ENCODE peak calls at places on chromosomes 4 and X, in eight cellular contexts. One of them, this sample, is unnamed. For H3K4me1, the result is how much of the 10 kb centered on the place peaks cover.

GRCh38 chr4:7194251-7195137 is 2.2 kb downstream of the SORCS2 start:
- DNase-seq in cardiac muscle cell: peak
- DNase-seq in aorta: peak
- DNase-seq in SK-N-SH: peak
- DNase-seq in tibial nerve: no peak
- DNase-seq in IMR-90: no peak
- DNase-seq in neural progenitor cell: peak
- DNase-seq in left ventricle myocardium inferior: peak
- DNase-seq in this sample: no peak

GRCh38 chr4:57116245-57116644 is 6.1 kb upstream of the IGFBP7 start:
- DNase-seq in cardiac muscle cell: no peak
- DNase-seq in aorta: no peak
- DNase-seq in SK-N-SH: peak
- DNase-seq in tibial nerve: no peak
- DNase-seq in IMR-90: no peak
- DNase-seq in neural progenitor cell: no peak
- DNase-seq in left ventricle myocardium inferior: no peak
- DNase-seq in this sample: no peak

GRCh38 chr4:71765349-71765748 is 18.5 kb downstream of the GC start:
- DNase-seq in cardiac muscle cell: peak
- DNase-seq in aorta: no peak
- DNase-seq in SK-N-SH: no peak
- DNase-seq in tibial nerve: no peak
- DNase-seq in IMR-90: peak
- DNase-seq in neural progenitor cell: no peak
- DNase-seq in left ventricle myocardium inferior: no peak
- DNase-seq in this sample: no peak

GRCh38 chr4:114057746-114058145 is 78.3 kb upstream of the ARSJ start:
- DNase-seq in cardiac muscle cell: no peak
- DNase-seq in aorta: no peak
- DNase-seq in SK-N-SH: no peak
- DNase-seq in tibial nerve: no peak
- DNase-seq in IMR-90: no peak
- DNase-seq in neural progenitor cell: no peak
- DNase-seq in left ventricle myocardium inferior: no peak
- DNase-seq in this sample: no peak

GRCh38 chr4:132530846-132531245 is 618.2 kb upstream of the PCDH10 start:
- DNase-seq in cardiac muscle cell: no peak
- DNase-seq in aorta: no peak
- DNase-seq in SK-N-SH: no peak
- DNase-seq in tibial nerve: no peak
- DNase-seq in IMR-90: no peak
- DNase-seq in neural progenitor cell: no peak
- DNase-seq in left ventricle myocardium inferior: no peak
- DNase-seq in this sample: no peak

GRCh38 chr4:102684605-102685052 is 76.1 kb downstream of the MANBA start:
- DNase-seq in cardiac muscle cell: peak
- DNase-seq in aorta: no peak
- DNase-seq in SK-N-SH: no peak
- DNase-seq in tibial nerve: no peak
- DNase-seq in IMR-90: peak
- DNase-seq in neural progenitor cell: no peak
- DNase-seq in left ventricle myocardium inferior: no peak
- DNase-seq in this sample: no peak

GRCh38 chr4:74464291-74464690 is 19.4 kb downstream of the AREG start:
- DNase-seq in cardiac muscle cell: no peak
- DNase-seq in aorta: no peak
- DNase-seq in SK-N-SH: no peak
- DNase-seq in tibial nerve: no peak
- DNase-seq in IMR-90: no peak
- DNase-seq in neural progenitor cell: no peak
- DNase-seq in left ventricle myocardium inferior: no peak
- DNase-seq in this sample: no peak

GRCh38 chrX:123860506-123860840 is 620 bp downstream of the XIAP start:
- DNase-seq in cardiac muscle cell: no peak
- DNase-seq in aorta: no peak
- DNase-seq in SK-N-SH: peak
- DNase-seq in tibial nerve: peak
- DNase-seq in IMR-90: no peak
- DNase-seq in neural progenitor cell: no peak
- DNase-seq in left ventricle myocardium inferior: no peak
- DNase-seq in this sample: no peak

GRCh38 chr4:94892051-94892450 is 134.3 kb downstream of the BMPR1B start:
- DNase-seq in cardiac muscle cell: no peak
- DNase-seq in aorta: no peak
- DNase-seq in SK-N-SH: no peak
- DNase-seq in tibial nerve: no peak
- DNase-seq in IMR-90: no peak
- DNase-seq in neural progenitor cell: no peak
- DNase-seq in left ventricle myocardium inferior: no peak
- DNase-seq in this sample: no peak

GRCh38 chrX:129719931-129720520 is 18.8 kb upstream of the XPNPEP2 start:
- DNase-seq in cardiac muscle cell: peak
- DNase-seq in aorta: no peak
- DNase-seq in SK-N-SH: no peak
- DNase-seq in tibial nerve: no peak
- DNase-seq in IMR-90: no peak
- DNase-seq in neural progenitor cell: no peak
- DNase-seq in left ventricle myocardium inferior: no peak
- DNase-seq in this sample: no peak

GRCh38 chr4:119725688-119726330 is 97.2 kb upstream of the PDE5A start:
- DNase-seq in cardiac muscle cell: no peak
- DNase-seq in aorta: no peak
- DNase-seq in SK-N-SH: no peak
- DNase-seq in tibial nerve: no peak
- DNase-seq in IMR-90: peak
- DNase-seq in neural progenitor cell: no peak
- DNase-seq in left ventricle myocardium inferior: no peak
- DNase-seq in this sample: peak

GRCh38 chr4:6932475-6932874 is 22.8 kb downstream of the TBC1D14 start:
- DNase-seq in cardiac muscle cell: no peak
- DNase-seq in aorta: no peak
- DNase-seq in SK-N-SH: no peak
- DNase-seq in tibial nerve: no peak
- DNase-seq in IMR-90: no peak
- DNase-seq in neural progenitor cell: no peak
- DNase-seq in left ventricle myocardium inferior: no peak
- DNase-seq in this sample: no peak

GRCh38 chr4:111776546-111776945 is 368.7 kb upstream of the FAM241A start:
- DNase-seq in cardiac muscle cell: no peak
- DNase-seq in aorta: no peak
- DNase-seq in SK-N-SH: no peak
- DNase-seq in tibial nerve: no peak
- DNase-seq in IMR-90: no peak
- DNase-seq in neural progenitor cell: no peak
- DNase-seq in left ventricle myocardium inferior: no peak
- DNase-seq in this sample: no peak

GRCh38 chrX:69312141-69312670 is 147.0 kb upstream of the PJA1 start:
- DNase-seq in cardiac muscle cell: no peak
- DNase-seq in aorta: no peak
- DNase-seq in SK-N-SH: no peak
- DNase-seq in tibial nerve: no peak
- DNase-seq in IMR-90: no peak
- DNase-seq in neural progenitor cell: no peak
- DNase-seq in left ventricle myocardium inferior: no peak
- DNase-seq in this sample: no peak

GRCh38 chr4:86496094-86497060 is 97.7 kb upstream of the PTPN13 start:
- DNase-seq in cardiac muscle cell: peak
- DNase-seq in aorta: no peak
- DNase-seq in SK-N-SH: peak
- DNase-seq in tibial nerve: peak
- DNase-seq in IMR-90: peak
- DNase-seq in neural progenitor cell: peak
- DNase-seq in left ventricle myocardium inferior: no peak
- DNase-seq in this sample: no peak

GRCh38 chr4:101774807-101775206 is 15.7 kb upstream of the BANK1 start:
- DNase-seq in cardiac muscle cell: peak
- DNase-seq in aorta: no peak
- DNase-seq in SK-N-SH: no peak
- DNase-seq in tibial nerve: no peak
- DNase-seq in IMR-90: peak
- DNase-seq in neural progenitor cell: no peak
- DNase-seq in left ventricle myocardium inferior: no peak
- DNase-seq in this sample: no peak

GRCh38 chrX:1388651-1389050 is 3.3 kb downstream of the SLC25A6 start:
- DNase-seq in cardiac muscle cell: no peak
- DNase-seq in aorta: peak
- DNase-seq in SK-N-SH: no peak
- DNase-seq in tibial nerve: no peak
- DNase-seq in IMR-90: no peak
- DNase-seq in neural progenitor cell: no peak
- DNase-seq in left ventricle myocardium inferior: no peak
- DNase-seq in this sample: no peak

DNA sequence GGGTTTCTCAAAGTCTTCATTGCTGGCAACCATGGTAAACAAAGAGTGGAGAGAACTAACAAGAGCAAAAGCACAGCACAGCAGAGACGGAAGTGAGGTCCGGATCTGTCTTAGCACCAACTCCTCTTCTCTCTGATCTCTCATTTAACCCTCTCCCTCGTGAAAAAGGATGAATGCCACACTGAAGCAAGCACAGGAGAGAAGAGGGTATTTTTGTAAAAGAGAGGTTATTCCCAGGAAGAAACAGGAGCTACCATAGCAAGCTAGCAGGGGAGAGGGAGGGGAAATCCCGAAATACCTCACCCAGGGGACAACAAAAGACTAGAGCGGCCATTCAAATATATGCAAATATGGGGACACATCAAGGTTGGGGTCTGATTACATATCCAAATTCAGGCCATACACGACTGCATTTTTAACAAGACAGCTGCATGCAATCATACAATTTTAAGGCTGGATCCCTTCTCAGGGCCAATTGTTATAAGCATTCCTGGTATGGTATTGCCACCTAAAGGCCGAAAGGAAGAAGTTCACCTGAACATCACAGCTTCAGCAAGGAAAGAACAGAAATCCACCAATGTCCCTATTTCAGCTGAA is 46.6 kb downstream of the CD40LG start:
- DNase-seq in cardiac muscle cell: peak
- DNase-seq in aorta: no peak
- DNase-seq in SK-N-SH: peak
- DNase-seq in tibial nerve: no peak
- DNase-seq in IMR-90: peak
- DNase-seq in neural progenitor cell: peak
- DNase-seq in left ventricle myocardium inferior: no peak
- DNase-seq in this sample: no peak
- H3K27ac ChIP-seq in cardiac muscle cell: no peak
- H3K27ac ChIP-seq in aorta: no peak
- H3K27ac ChIP-seq in SK-N-SH: peak
- H3K27ac ChIP-seq in tibial nerve: no peak
- H3K27ac ChIP-seq in IMR-90: no peak
- H3K27ac ChIP-seq in neural progenitor cell: no peak
- H3K27ac ChIP-seq in left ventricle myocardium inferior: no peak
- H3K27ac ChIP-seq in this sample: no peak

GRCh38 chr4:3352918-3353594 is 60.2 kb downstream of the RGS12 start:
- DNase-seq in cardiac muscle cell: no peak
- DNase-seq in aorta: no peak
- DNase-seq in SK-N-SH: no peak
- DNase-seq in tibial nerve: peak
- DNase-seq in IMR-90: no peak
- DNase-seq in neural progenitor cell: no peak
- DNase-seq in left ventricle myocardium inferior: no peak
- DNase-seq in this sample: no peak
- H3K4me3 ChIP-seq in cardiac muscle cell: no peak
- H3K4me3 ChIP-seq in aorta: no peak
- H3K4me3 ChIP-seq in SK-N-SH: no peak
- H3K4me3 ChIP-seq in tibial nerve: no peak
- H3K4me3 ChIP-seq in IMR-90: no peak
- H3K4me3 ChIP-seq in neural progenitor cell: no peak
- H3K4me3 ChIP-seq in left ventricle myocardium inferior: no peak
- H3K4me3 ChIP-seq in this sample: no peak

GRCh38 chr4:17624821-17625220 is 10.4 kb downstream of the MED28 start:
- DNase-seq in cardiac muscle cell: no peak
- DNase-seq in aorta: no peak
- DNase-seq in SK-N-SH: no peak
- DNase-seq in tibial nerve: no peak
- DNase-seq in IMR-90: no peak
- DNase-seq in neural progenitor cell: no peak
- DNase-seq in left ventricle myocardium inferior: no peak
- DNase-seq in this sample: no peak
- H3K4me1 ChIP-seq in cardiac muscle cell: under half
- H3K4me1 ChIP-seq in aorta: under half
- H3K4me1 ChIP-seq in SK-N-SH: under half
- H3K4me1 ChIP-seq in tibial nerve: under half
- H3K4me1 ChIP-seq in IMR-90: under half
- H3K4me1 ChIP-seq in neural progenitor cell: under half
- H3K4me1 ChIP-seq in left ventricle myocardium inferior: under half
- H3K4me1 ChIP-seq in this sample: under half

DNA sequence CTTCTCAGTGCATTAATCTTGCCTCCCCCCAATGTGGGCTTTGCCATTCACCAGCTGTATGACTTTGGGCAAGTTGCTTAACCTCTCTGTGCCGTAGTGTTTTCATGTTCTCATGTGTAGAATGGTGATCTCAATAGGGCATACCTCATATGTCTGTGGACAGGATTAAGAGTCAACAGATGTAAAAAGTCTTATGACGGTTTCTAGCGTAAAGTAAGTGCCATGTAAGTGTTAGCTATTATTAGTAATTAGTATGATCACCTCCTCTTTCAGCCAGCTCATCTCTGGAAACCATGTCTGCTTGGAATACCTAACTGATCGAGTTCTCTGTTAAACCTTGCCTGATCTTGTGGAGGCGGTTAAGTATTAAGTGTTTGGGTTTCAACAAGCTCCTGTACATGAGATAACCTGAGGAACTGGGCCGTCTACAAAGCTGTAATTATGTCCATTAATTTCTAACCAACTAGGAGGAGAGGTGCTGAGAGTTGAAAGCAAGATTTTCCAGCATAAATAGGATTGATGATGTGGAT is 66.3 kb downstream of the TSC22D3 start:
- DNase-seq in cardiac muscle cell: no peak
- DNase-seq in aorta: no peak
- DNase-seq in SK-N-SH: no peak
- DNase-seq in tibial nerve: no peak
- DNase-seq in IMR-90: no peak
- DNase-seq in neural progenitor cell: no peak
- DNase-seq in left ventricle myocardium inferior: no peak
- DNase-seq in this sample: no peak
- H3K27ac ChIP-seq in cardiac muscle cell: no peak
- H3K27ac ChIP-seq in aorta: no peak
- H3K27ac ChIP-seq in SK-N-SH: no peak
- H3K27ac ChIP-seq in tibial nerve: no peak
- H3K27ac ChIP-seq in IMR-90: no peak
- H3K27ac ChIP-seq in neural progenitor cell: no peak
- H3K27ac ChIP-seq in left ventricle myocardium inferior: no peak
- H3K27ac ChIP-seq in this sample: no peak

DNA sequence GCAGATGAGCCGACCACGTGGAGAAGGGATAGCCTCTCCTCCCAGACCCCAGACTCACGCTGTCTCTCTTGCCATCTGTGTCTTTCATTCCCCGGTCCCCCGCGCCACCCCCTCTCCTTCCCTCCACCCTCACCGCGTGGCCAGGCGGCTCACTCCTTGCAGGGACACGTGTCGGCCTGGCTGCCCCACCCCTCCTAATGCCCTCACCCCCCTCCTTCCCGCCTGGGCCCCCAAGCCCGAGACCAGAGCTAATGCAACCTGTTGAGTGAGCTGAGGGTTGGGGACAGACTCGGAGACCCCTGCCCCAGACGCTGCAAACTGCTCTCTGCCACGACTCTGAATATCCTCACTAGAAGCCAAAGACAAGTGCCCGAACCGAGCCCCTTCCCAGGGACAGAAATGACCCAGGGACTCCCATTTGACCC is 1.8 kb downstream of the SLC38A5 start:
- DNase-seq in cardiac muscle cell: no peak
- DNase-seq in aorta: no peak
- DNase-seq in SK-N-SH: no peak
- DNase-seq in tibial nerve: no peak
- DNase-seq in IMR-90: no peak
- DNase-seq in neural progenitor cell: peak
- DNase-seq in left ventricle myocardium inferior: no peak
- DNase-seq in this sample: no peak
- H3K4me3 ChIP-seq in cardiac muscle cell: no peak
- H3K4me3 ChIP-seq in aorta: peak
- H3K4me3 ChIP-seq in SK-N-SH: no peak
- H3K4me3 ChIP-seq in tibial nerve: peak
- H3K4me3 ChIP-seq in IMR-90: peak
- H3K4me3 ChIP-seq in neural progenitor cell: peak
- H3K4me3 ChIP-seq in left ventricle myocardium inferior: no peak
- H3K4me3 ChIP-seq in this sample: peak

This sample was measured in iPS DF 6.9.